ENCODE peak calls at places on chromosomes 7 and 10, in five cellular contexts. Q, H, E, U and G are unnamed samples.

GRCh38 chr10:93680414-93681047 is 21.9 kb downstream of the FRA10AC1 start:
- DNase-seq in Q (peak; percentile 59), H (peak; percentile 34), E (peak; percentile 4), U (peak; percentile 27), G (peak; percentile 25)

GRCh38 chr7:77811895-77812685 is 13.5 kb downstream of the PHTF2 start:
- DNase-seq in Q (peak; percentile 73), H (no peak), E (peak; percentile 17), U (no peak), G (peak; percentile 68)

GRCh38 chr7:2038876-2039728 is 193.6 kb downstream of the MAD1L1 start:
- DNase-seq in Q (no peak), H (no peak), E (no peak), U (no peak), G (no peak)

GRCh38 chr10:131983780-131984179 is 2.1 kb upstream of the BNIP3 start:
- DNase-seq in Q (peak; percentile 95), H (no peak), E (no peak), U (no peak), G (no peak)

GRCh38 chr7:34308595-34308994 is 349.4 kb upstream of the NPSR1 start:
- DNase-seq in Q (no peak), H (no peak), E (no peak), U (no peak), G (no peak)

GRCh38 chr7:98284335-98285036 is 3.0 kb downstream of the BRI3 start:
- DNase-seq in Q (peak; percentile 39), H (no peak), E (peak; percentile 92), U (no peak), G (peak; percentile 73)

GRCh38 chr7:42017356-42017986 is 219.5 kb downstream of the GLI3 start:
- DNase-seq in Q (no peak), H (no peak), E (no peak), U (no peak), G (no peak)

GRCh38 chr10:101062231-101063161 is 707 bp downstream of the KAZALD1 start:
- DNase-seq in Q (peak; percentile 44), H (peak; percentile 90), E (peak; percentile 93), U (peak; percentile 85), G (peak; percentile 92)

GRCh38 chr10:130968964-130969363 is 342.6 kb downstream of the TCERG1L start:
- DNase-seq in Q (no peak), H (no peak), E (no peak), U (no peak), G (no peak)

GRCh38 chr10:112771733-112772132 is 178.3 kb upstream of the TCF7L2 start:
- DNase-seq in Q (no peak), H (no peak), E (no peak), U (no peak), G (no peak)

GRCh38 chr10:133058267-133059092 is 29.2 kb upstream of the ADGRA1 start:
- DNase-seq in Q (no peak), H (no peak), E (no peak), U (no peak), G (no peak)

GRCh38 chr10:123284022-123284421 is 129.8 kb downstream of the BUB3 start:
- DNase-seq in Q (no peak), H (no peak), E (no peak), U (peak; percentile 33), G (peak; percentile 55)

GRCh38 chr7:36967387-36967786 is 243.1 kb upstream of the AOAH start:
- DNase-seq in Q (peak; percentile 76), H (peak; percentile 87), E (peak; percentile 61), U (peak; percentile 93), G (peak; percentile 90)

GRCh38 chr10:110845756-110846620 is 25.7 kb upstream of the PDCD4 start:
- DNase-seq in Q (no peak), H (no peak), E (no peak), U (no peak), G (no peak)

GRCh38 chr7:47241112-47242065 is 340.5 kb downstream of the TNS3 start:
- DNase-seq in Q (no peak), H (no peak), E (peak; percentile 5), U (no peak), G (no peak)

GRCh38 chr10:124642076-124642710 is 102.0 kb downstream of the FAM53B start:
- DNase-seq in Q (no peak), H (no peak), E (no peak), U (no peak), G (no peak)

GRCh38 chr10:74988055-74988773 is 123.2 kb upstream of the SAMD8 start:
- DNase-seq in Q (peak; percentile 43), H (no peak), E (no peak), U (no peak), G (no peak)

GRCh38 chr7:2843711-2844152 is 376 bp downstream of the GNA12 start:
- DNase-seq in Q (peak; percentile 34), H (no peak), E (peak; percentile 47), U (no peak), G (no peak)

GRCh38 chr7:124412531-124412930 is 353.1 kb downstream of the GPR37 start:
- DNase-seq in Q (no peak), H (no peak), E (no peak), U (no peak), G (no peak)

GRCh38 chr7:137975223-137975622 is 26.7 kb downstream of the CREB3L2 start:
- DNase-seq in Q (peak; percentile 89), H (peak; percentile 62), E (no peak), U (no peak), G (no peak)

GRCh38 chr7:139103057-139103820 is 6.3 kb downstream of the ZC3HAV1 start:
- DNase-seq in Q (no peak), H (no peak), E (no peak), U (no peak), G (no peak)
- H3K4me3 ChIP-seq in Q (no peak overlapping the region), H (no peak overlapping the region), E (no peak overlapping the region), U (no peak overlapping the region), G (no peak overlapping the region)

GRCh38 chr7:100090527-100091410 is 2.0 kb downstream of the COPS6 start:
- DNase-seq in Q (no peak), H (no peak), E (no peak), U (no peak), G (no peak)

GRCh38 chr7:100093498-100093897 is 4.7 kb downstream of the COPS6 start:
- DNase-seq in Q (no peak), H (no peak), E (no peak), U (no peak), G (no peak)

GRCh38 chr7:100089458-100090201 is 861 bp downstream of the COPS6 start:
- DNase-seq in Q (no peak), H (no peak), E (no peak), U (no peak), G (no peak)

GRCh38 chr7:100093054-100093453 is 4.3 kb downstream of the COPS6 start:
- DNase-seq in Q (no peak), H (no peak), E (no peak), U (no peak), G (no peak)

GRCh38 chr7:100091411-100092181 is 2.8 kb downstream of the COPS6 start:
- DNase-seq in Q (no peak), H (peak; percentile 15), E (no peak), U (peak; percentile 74), G (peak; percentile 61)
- H3K79me2 ChIP-seq in Q (peaks cover 27% of the 10 kb centered on the region), H (peaks cover 34% of the 10 kb centered on the region), E (peaks cover 6% of the 10 kb centered on the region), U (peaks cover 15% of the 10 kb centered on the region), G (peaks cover 5% of the 10 kb centered on the region)

DNA sequence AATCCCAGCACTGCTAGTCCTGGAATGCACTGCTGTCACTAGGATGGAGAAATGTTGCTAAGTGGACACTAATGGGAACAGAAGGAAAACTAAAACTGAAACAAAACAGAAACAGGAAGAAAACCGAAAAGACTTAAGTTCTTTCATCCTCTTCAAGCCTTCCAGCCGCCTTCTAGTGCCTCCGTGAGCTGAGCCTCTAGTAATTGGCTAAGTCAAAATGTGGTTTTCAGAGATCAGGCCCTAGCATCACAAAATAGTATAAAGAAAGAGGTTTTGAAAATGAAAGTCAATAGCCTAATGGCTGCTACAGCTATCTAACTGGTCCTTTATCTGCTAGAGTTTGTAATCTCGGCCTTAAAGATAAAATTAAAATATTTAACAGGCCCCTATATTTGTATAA is 253.9 kb upstream of the SORCS1 start:
- DNase-seq in Q (no peak), H (no peak), E (no peak), U (no peak), G (no peak)
- H3K4me3 ChIP-seq in Q (no peak overlapping the region), H (no peak overlapping the region), E (no peak overlapping the region), U (no peak overlapping the region), G (no peak overlapping the region)

GRCh38 chr10:69124558-69125121 is 662 bp downstream of the VPS26A start:
- DNase-seq in Q (peak; percentile 61), H (peak; percentile 50), E (peak; percentile 36), U (peak; percentile 69), G (peak; percentile 77)
- H3K79me2 ChIP-seq in Q (peaks cover 52% of the 10 kb centered on the region), H (peaks cover 53% of the 10 kb centered on the region), E (peaks cover 9% of the 10 kb centered on the region), U (peaks cover 48% of the 10 kb centered on the region), G (peaks cover 15% of the 10 kb centered on the region)

DNA sequence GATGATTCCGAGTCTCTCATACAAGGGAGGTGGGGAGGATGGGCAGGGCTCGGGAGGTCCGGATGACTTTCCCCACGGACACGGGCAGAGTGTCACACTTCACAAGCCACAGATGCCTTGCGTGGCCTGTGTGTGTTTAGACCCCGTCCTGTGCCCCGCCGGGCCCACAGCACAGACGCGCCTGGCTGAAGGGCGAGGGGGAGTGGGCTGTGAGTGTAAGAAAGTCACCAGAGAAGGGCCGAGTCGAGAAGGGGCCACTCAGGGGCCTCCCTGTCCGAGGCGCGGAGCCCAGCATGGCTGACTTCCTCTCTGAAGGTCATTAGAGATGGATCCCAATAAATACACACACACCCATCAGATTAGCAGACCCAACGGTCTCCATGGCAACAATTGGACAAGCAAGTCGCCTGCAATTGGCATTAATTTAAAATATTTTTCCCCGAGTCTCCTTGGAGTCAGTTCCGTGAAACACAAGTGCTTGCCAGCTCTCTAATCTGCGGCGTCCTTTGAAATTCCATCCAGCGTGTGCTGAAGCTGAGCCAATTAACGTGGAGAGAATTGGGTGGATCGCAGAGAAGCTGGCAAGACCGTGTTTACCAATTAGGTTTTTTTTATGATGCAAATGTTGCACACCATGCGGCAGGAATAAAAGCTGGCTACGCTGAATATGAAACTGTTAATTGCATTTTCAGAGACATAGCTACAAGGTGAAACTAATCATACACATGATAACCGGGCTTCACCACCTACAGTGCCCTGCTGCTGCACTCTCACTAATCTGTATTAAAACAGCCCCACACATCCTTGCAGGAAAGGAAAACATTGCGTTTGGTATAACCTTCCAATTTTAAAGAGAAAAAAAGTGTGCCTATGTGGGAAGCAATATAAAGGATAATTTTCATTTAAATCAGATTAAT is 571.2 kb downstream of the PTPRN2 start:
- DNase-seq in Q (no peak), H (peak; percentile 77), E (no peak), U (no peak), G (peak; percentile 30)
- H3K4me3 ChIP-seq in Q (no peak overlapping the region), H (peak overlapping the region; percentile 45), E (no peak overlapping the region), U (no peak overlapping the region), G (no peak overlapping the region)

GRCh38 chr7:19119372-19119771 is 1.9 kb upstream of the TWIST1 start:
- DNase-seq in Q (no peak), H (no peak), E (no peak), U (no peak), G (no peak)

GRCh38 chr7:19117870-19118608 is 603 bp upstream of the TWIST1 start:
- DNase-seq in Q (no peak), H (peak; percentile 57), E (no peak), U (peak; percentile 61), G (peak; percentile 35)

GRCh38 chr7:19118896-19119301 is 1.5 kb upstream of the TWIST1 start:
- DNase-seq in Q (no peak), H (peak; percentile 74), E (no peak), U (peak; percentile 80), G (peak; percentile 72)

GRCh38 chr7:19116121-19117080 is 1.0 kb downstream of the TWIST1 start:
- DNase-seq in Q (peak; percentile 30), H (peak; percentile 64), E (no peak), U (peak; percentile 63), G (peak; percentile 63)

GRCh38 chr7:19117081-19117869 is at the start of gene TWIST1:
- DNase-seq in Q (peak; percentile 75), H (peak; percentile 79), E (no peak), U (peak; percentile 88), G (peak; percentile 93)
- H3K79me2 ChIP-seq in Q (peaks cover 18% of the 10 kb centered on the region), H (no peaks in the 10 kb centered on the region), E (no peaks in the 10 kb centered on the region), U (no peaks in the 10 kb centered on the region), G (no peaks in the 10 kb centered on the region)

GRCh38 chr7:54278847-54279246 is 263.3 kb upstream of the VSTM2A start:
- DNase-seq in Q (no peak), H (no peak), E (no peak), U (no peak), G (peak; percentile 72)
- H3K4me3 ChIP-seq in Q (no peak overlapping the region), H (no peak overlapping the region), E (no peak overlapping the region), U (no peak overlapping the region), G (no peak overlapping the region)